ENCODE peak calls at places on chromosomes 12 and 14, in eight cellular contexts. Y is stimulated activated CD4-positive, alpha-beta T cell treated with anti-CD3 and anti-CD28 coated beads, Interleukin-2, amount 100 ng/mL, for 48 hours; D is HFFc6; H is NCI-H1694 treated with DMSO at 0.1 percent for 48 hours; S is fibroblast of mammary gland; X is HTR-8/SVneo; K is iPS-NIHi11; A is posterior cingulate gyrus. Q is an unnamed sample.
A peak's percentile ranks its signal among the peaks of the same experiment; 100 is the strongest.

GRCh38 chr12:17642340-17642650 is 447.7 kb downstream of the RERGL start:
- DNase-seq in Y (no peak), D (no peak), H (no peak), S (no peak), X (no peak), K (no peak), A (no peak), Q (no peak)

GRCh38 chr12:48795550-48796455 is 6.9 kb upstream of the ADCY6 start:
- DNase-seq in Y (peak; percentile 51), D (peak; percentile 62), H (peak; percentile 56), S (peak; percentile 82), X (peak; percentile 86), K (peak; percentile 93), A (peak; percentile 86), Q (peak; percentile 74)

GRCh38 chr12:115456946-115457689 is 773.1 kb upstream of the TBX3 start:
- DNase-seq in Y (no peak), D (no peak), H (no peak), S (no peak), X (no peak), K (peak; percentile 62), A (no peak), Q (no peak)

GRCh38 chr12:116090516-116090915 is 187.0 kb downstream of the MED13L start:
- DNase-seq in Y (no peak), D (no peak), H (no peak), S (no peak), X (no peak), K (no peak), A (no peak), Q (no peak)

GRCh38 chr12:49279706-49280159 is 14.9 kb downstream of the TUBA1C start:
- DNase-seq in Y (no peak), D (no peak), H (no peak), S (no peak), X (no peak), K (peak; percentile 60), A (no peak), Q (no peak)

GRCh38 chr12:4320859-4321701 is at the start of gene TIGAR:
- DNase-seq in Y (peak; percentile 87), D (peak; percentile 89), H (peak; percentile 81), S (peak; percentile 86), X (peak; percentile 99), K (peak; percentile 100), A (peak; percentile 98), Q (peak; percentile 95)

GRCh38 chr12:118135788-118136558 is at the start of gene PEBP1:
- DNase-seq in Y (peak; percentile 90), D (peak; percentile 93), H (peak; percentile 77), S (peak; percentile 81), X (peak; percentile 97), K (peak; percentile 96), A (peak; percentile 99), Q (peak; percentile 95)

GRCh38 chr12:55925870-55926737 is 1.6 kb downstream of the PYM1 start:
- DNase-seq in Y (no peak), D (no peak), H (no peak), S (no peak), X (no peak), K (no peak), A (no peak), Q (no peak)

GRCh38 chr14:49303952-49304516 is 282.1 kb downstream of the RPS29 start:
- DNase-seq in Y (no peak), D (no peak), H (peak; percentile 68), S (peak; percentile 44), X (peak; percentile 20), K (peak; percentile 61), A (peak; percentile 92), Q (no peak)

GRCh38 chr12:51320311-51320694 is 3.7 kb downstream of the BIN2 start:
- DNase-seq in Y (no peak), D (no peak), H (no peak), S (no peak), X (no peak), K (peak; percentile 40), A (no peak), Q (no peak)

GRCh38 chr12:2679068-2679815 is 115.5 kb upstream of the FKBP4 start:
- DNase-seq in Y (no peak), D (no peak), H (no peak), S (no peak), X (no peak), K (no peak), A (no peak), Q (no peak)

GRCh38 chr14:25032092-25032784 is 17.7 kb downstream of the STXBP6 start:
- DNase-seq in Y (no peak), D (no peak), H (no peak), S (no peak), X (no peak), K (peak; percentile 28), A (no peak), Q (no peak)

GRCh38 chr12:110776410-110776809 is 33.7 kb upstream of the PPP1CC start:
- DNase-seq in Y (peak; percentile 55), D (no peak), H (no peak), S (no peak), X (no peak), K (no peak), A (no peak), Q (no peak)

GRCh38 chr12:95037906-95038305 is 34.4 kb upstream of the NDUFA12 start:
- DNase-seq in Y (no peak), D (no peak), H (no peak), S (no peak), X (no peak), K (no peak), A (no peak), Q (no peak)

GRCh38 chr12:28443337-28443736 is 253.1 kb downstream of the CCDC91 start:
- DNase-seq in Y (no peak), D (no peak), H (peak; percentile 96), S (no peak), X (no peak), K (no peak), A (no peak), Q (no peak)